ENCODE peak calls at places on chromosomes 2 and 18, in nine cellular contexts. One of them, this sample, is unnamed.

GRCh38 chr2:240719676-240720545 is 28.2 kb downstream of the AQP12A start:
- DNase-seq in lower lobe of right lung: no peak
- DNase-seq in bronchial epithelial cell: no peak
- DNase-seq in upper lobe of left lung: no peak
- DNase-seq in prostate gland: no peak
- DNase-seq in Panc1: no peak
- DNase-seq in heart right ventricle: no peak
- DNase-seq in left ventricle myocardium inferior: no peak
- DNase-seq in fibroblast of mammary gland: no peak
- DNase-seq in this sample: no peak

GRCh38 chr2:96437512-96437911 is 67.6 kb downstream of the NEURL3 start:
- DNase-seq in lower lobe of right lung: no peak
- DNase-seq in bronchial epithelial cell: no peak
- DNase-seq in upper lobe of left lung: no peak
- DNase-seq in prostate gland: no peak
- DNase-seq in Panc1: no peak
- DNase-seq in heart right ventricle: no peak
- DNase-seq in left ventricle myocardium inferior: no peak
- DNase-seq in fibroblast of mammary gland: peak; percentile 2
- DNase-seq in this sample: no peak

GRCh38 chr18:14919666-14920065 is 171.7 kb downstream of the ANKRD30B start:
- DNase-seq in lower lobe of right lung: no peak
- DNase-seq in bronchial epithelial cell: no peak
- DNase-seq in upper lobe of left lung: no peak
- DNase-seq in prostate gland: no peak
- DNase-seq in Panc1: no peak
- DNase-seq in heart right ventricle: no peak
- DNase-seq in left ventricle myocardium inferior: no peak
- DNase-seq in fibroblast of mammary gland: no peak
- DNase-seq in this sample: no peak

GRCh38 chr2:81481242-81481993 is 1176.9 kb upstream of the LRRTM1 start:
- DNase-seq in lower lobe of right lung: peak; percentile 31
- DNase-seq in bronchial epithelial cell: no peak
- DNase-seq in upper lobe of left lung: no peak
- DNase-seq in prostate gland: no peak
- DNase-seq in Panc1: no peak
- DNase-seq in heart right ventricle: no peak
- DNase-seq in left ventricle myocardium inferior: peak; percentile 11
- DNase-seq in fibroblast of mammary gland: no peak
- DNase-seq in this sample: no peak

GRCh38 chr2:232485333-232485756 is 2.3 kb downstream of the ECEL1 start:
- DNase-seq in lower lobe of right lung: peak; percentile 23
- DNase-seq in bronchial epithelial cell: no peak
- DNase-seq in upper lobe of left lung: no peak
- DNase-seq in prostate gland: no peak
- DNase-seq in Panc1: no peak
- DNase-seq in heart right ventricle: no peak
- DNase-seq in left ventricle myocardium inferior: no peak
- DNase-seq in fibroblast of mammary gland: no peak
- DNase-seq in this sample: no peak

GRCh38 chr2:142989276-142990204 is 112.1 kb downstream of the KYNU start:
- DNase-seq in lower lobe of right lung: no peak
- DNase-seq in bronchial epithelial cell: peak; percentile 54
- DNase-seq in upper lobe of left lung: no peak
- DNase-seq in prostate gland: no peak
- DNase-seq in Panc1: no peak
- DNase-seq in heart right ventricle: no peak
- DNase-seq in left ventricle myocardium inferior: no peak
- DNase-seq in fibroblast of mammary gland: peak; percentile 62
- DNase-seq in this sample: peak; percentile 68

GRCh38 chr18:64165906-64166305 is 17.0 kb upstream of the LINC00305 start:
- DNase-seq in lower lobe of right lung: no peak
- DNase-seq in bronchial epithelial cell: peak; percentile 23
- DNase-seq in upper lobe of left lung: no peak
- DNase-seq in prostate gland: no peak
- DNase-seq in Panc1: no peak
- DNase-seq in heart right ventricle: no peak
- DNase-seq in left ventricle myocardium inferior: no peak
- DNase-seq in fibroblast of mammary gland: peak; percentile 57
- DNase-seq in this sample: no peak

GRCh38 chr2:6927186-6927585 is 10.0 kb downstream of the RNF144A start:
- DNase-seq in lower lobe of right lung: no peak
- DNase-seq in bronchial epithelial cell: no peak
- DNase-seq in upper lobe of left lung: no peak
- DNase-seq in prostate gland: no peak
- DNase-seq in Panc1: no peak
- DNase-seq in heart right ventricle: no peak
- DNase-seq in left ventricle myocardium inferior: no peak
- DNase-seq in fibroblast of mammary gland: no peak
- DNase-seq in this sample: peak; percentile 11

GRCh38 chr2:171630812-171631626 is 56.2 kb upstream of the DYNC1I2 start:
- DNase-seq in lower lobe of right lung: no peak
- DNase-seq in bronchial epithelial cell: no peak
- DNase-seq in upper lobe of left lung: no peak
- DNase-seq in prostate gland: no peak
- DNase-seq in Panc1: no peak
- DNase-seq in heart right ventricle: no peak
- DNase-seq in left ventricle myocardium inferior: no peak
- DNase-seq in fibroblast of mammary gland: no peak
- DNase-seq in this sample: peak; percentile 75

GRCh38 chr18:44579745-44580144 is 100.9 kb upstream of the SETBP1 start:
- DNase-seq in lower lobe of right lung: no peak
- DNase-seq in bronchial epithelial cell: peak; percentile 16
- DNase-seq in upper lobe of left lung: no peak
- DNase-seq in prostate gland: no peak
- DNase-seq in Panc1: no peak
- DNase-seq in heart right ventricle: no peak
- DNase-seq in left ventricle myocardium inferior: no peak
- DNase-seq in fibroblast of mammary gland: no peak
- DNase-seq in this sample: no peak

GRCh38 chr2:88199912-88200682 is 30.0 kb downstream of the THNSL2 start:
- DNase-seq in lower lobe of right lung: peak; percentile 72
- DNase-seq in bronchial epithelial cell: peak; percentile 27
- DNase-seq in upper lobe of left lung: peak; percentile 38
- DNase-seq in prostate gland: no peak
- DNase-seq in Panc1: no peak
- DNase-seq in heart right ventricle: peak; percentile 28
- DNase-seq in left ventricle myocardium inferior: peak; percentile 44
- DNase-seq in fibroblast of mammary gland: no peak
- DNase-seq in this sample: no peak

GRCh38 chr2:46707909-46708308 is 207.7 kb downstream of the MCFD2 start:
- DNase-seq in lower lobe of right lung: no peak
- DNase-seq in bronchial epithelial cell: no peak
- DNase-seq in upper lobe of left lung: no peak
- DNase-seq in prostate gland: no peak
- DNase-seq in Panc1: no peak
- DNase-seq in heart right ventricle: no peak
- DNase-seq in left ventricle myocardium inferior: no peak
- DNase-seq in fibroblast of mammary gland: no peak
- DNase-seq in this sample: no peak

GRCh38 chr2:46704593-46704992 is 211.0 kb downstream of the MCFD2 start:
- DNase-seq in lower lobe of right lung: no peak
- DNase-seq in bronchial epithelial cell: no peak
- DNase-seq in upper lobe of left lung: no peak
- DNase-seq in prostate gland: no peak
- DNase-seq in Panc1: no peak
- DNase-seq in heart right ventricle: no peak
- DNase-seq in left ventricle myocardium inferior: no peak
- DNase-seq in fibroblast of mammary gland: no peak
- DNase-seq in this sample: no peak

GRCh38 chr2:46706264-46706983 is 209.2 kb downstream of the MCFD2 start:
- DNase-seq in lower lobe of right lung: no peak
- DNase-seq in bronchial epithelial cell: no peak
- DNase-seq in upper lobe of left lung: no peak
- DNase-seq in prostate gland: no peak
- DNase-seq in Panc1: no peak
- DNase-seq in heart right ventricle: no peak
- DNase-seq in left ventricle myocardium inferior: no peak
- DNase-seq in fibroblast of mammary gland: peak; percentile 34
- DNase-seq in this sample: peak; percentile 35

GRCh38 chr2:46703588-46703987 is 212.0 kb downstream of the MCFD2 start:
- DNase-seq in lower lobe of right lung: no peak
- DNase-seq in bronchial epithelial cell: no peak
- DNase-seq in upper lobe of left lung: no peak
- DNase-seq in prostate gland: no peak
- DNase-seq in Panc1: no peak
- DNase-seq in heart right ventricle: no peak
- DNase-seq in left ventricle myocardium inferior: no peak
- DNase-seq in fibroblast of mammary gland: no peak
- DNase-seq in this sample: no peak

GRCh38 chr2:46705663-46706062 is 209.9 kb downstream of the MCFD2 start:
- DNase-seq in lower lobe of right lung: no peak
- DNase-seq in bronchial epithelial cell: no peak
- DNase-seq in upper lobe of left lung: no peak
- DNase-seq in prostate gland: no peak
- DNase-seq in Panc1: no peak
- DNase-seq in heart right ventricle: no peak
- DNase-seq in left ventricle myocardium inferior: no peak
- DNase-seq in fibroblast of mammary gland: no peak
- DNase-seq in this sample: no peak
- H3K4me3 ChIP-seq in lower lobe of right lung: no peak overlapping the region
- H3K4me3 ChIP-seq in bronchial epithelial cell: no peak overlapping the region
- H3K4me3 ChIP-seq in upper lobe of left lung: no peak overlapping the region
- H3K4me3 ChIP-seq in prostate gland: no peak overlapping the region
- H3K4me3 ChIP-seq in Panc1: no peak overlapping the region
- H3K4me3 ChIP-seq in heart right ventricle: no peak overlapping the region
- H3K4me3 ChIP-seq in left ventricle myocardium inferior: no peak overlapping the region
- H3K4me3 ChIP-seq in fibroblast of mammary gland: no peak overlapping the region
- H3K4me3 ChIP-seq in this sample: peak overlapping the region; percentile 26

GRCh38 chr18:57544958-57545661 is 41.4 kb downstream of the FECH start:
- DNase-seq in lower lobe of right lung: no peak
- DNase-seq in bronchial epithelial cell: no peak
- DNase-seq in upper lobe of left lung: no peak
- DNase-seq in prostate gland: no peak
- DNase-seq in Panc1: no peak
- DNase-seq in heart right ventricle: no peak
- DNase-seq in left ventricle myocardium inferior: no peak
- DNase-seq in fibroblast of mammary gland: no peak
- DNase-seq in this sample: no peak

GRCh38 chr18:57543560-57543959 is 42.9 kb downstream of the FECH start:
- DNase-seq in lower lobe of right lung: no peak
- DNase-seq in bronchial epithelial cell: no peak
- DNase-seq in upper lobe of left lung: no peak
- DNase-seq in prostate gland: no peak
- DNase-seq in Panc1: no peak
- DNase-seq in heart right ventricle: no peak
- DNase-seq in left ventricle myocardium inferior: no peak
- DNase-seq in fibroblast of mammary gland: no peak
- DNase-seq in this sample: no peak

GRCh38 chr18:57550510-57550909 is 36.0 kb downstream of the FECH start:
- DNase-seq in lower lobe of right lung: no peak
- DNase-seq in bronchial epithelial cell: no peak
- DNase-seq in upper lobe of left lung: no peak
- DNase-seq in prostate gland: no peak
- DNase-seq in Panc1: no peak
- DNase-seq in heart right ventricle: no peak
- DNase-seq in left ventricle myocardium inferior: no peak
- DNase-seq in fibroblast of mammary gland: no peak
- DNase-seq in this sample: no peak

GRCh38 chr18:57542801-57543427 is 43.6 kb downstream of the FECH start:
- DNase-seq in lower lobe of right lung: no peak
- DNase-seq in bronchial epithelial cell: peak; percentile 72
- DNase-seq in upper lobe of left lung: no peak
- DNase-seq in prostate gland: no peak
- DNase-seq in Panc1: no peak
- DNase-seq in heart right ventricle: no peak
- DNase-seq in left ventricle myocardium inferior: no peak
- DNase-seq in fibroblast of mammary gland: peak; percentile 81
- DNase-seq in this sample: peak; percentile 32

GRCh38 chr18:57547260-57547659 is 39.2 kb downstream of the FECH start:
- DNase-seq in lower lobe of right lung: no peak
- DNase-seq in bronchial epithelial cell: no peak
- DNase-seq in upper lobe of left lung: no peak
- DNase-seq in prostate gland: no peak
- DNase-seq in Panc1: no peak
- DNase-seq in heart right ventricle: no peak
- DNase-seq in left ventricle myocardium inferior: no peak
- DNase-seq in fibroblast of mammary gland: no peak
- DNase-seq in this sample: no peak
- TF ChIP-seq CTCF in lower lobe of right lung: no peak
- TF ChIP-seq CTCF in bronchial epithelial cell: no peak
- TF ChIP-seq CTCF in upper lobe of left lung: no peak
- TF ChIP-seq CTCF in prostate gland: no peak
- TF ChIP-seq CTCF in Panc1: no peak
- TF ChIP-seq CTCF in heart right ventricle: no peak
- TF ChIP-seq CTCF in left ventricle myocardium inferior: no peak
- TF ChIP-seq CTCF in fibroblast of mammary gland: no peak
- TF ChIP-seq CTCF in this sample: no peak

DNA sequence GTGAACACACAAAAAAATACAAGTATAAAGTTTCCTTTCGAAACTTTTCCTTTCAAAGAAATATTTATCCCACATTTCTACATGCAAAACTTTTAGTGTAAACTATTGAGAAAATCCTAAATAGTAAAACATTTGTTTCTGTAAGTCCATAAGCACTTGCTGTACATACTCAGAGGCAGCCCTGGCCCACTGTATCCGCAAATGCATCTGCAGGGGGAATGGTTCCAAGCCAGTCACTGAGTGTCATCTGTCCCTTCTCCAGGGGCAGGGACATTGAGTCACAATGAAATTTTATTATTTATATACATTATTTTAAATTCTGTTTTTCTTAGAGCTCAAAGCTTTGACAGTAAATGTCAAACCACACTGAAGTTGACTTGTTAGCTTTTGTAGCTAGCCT is 367.1 kb downstream of the MTX2 start:
- DNase-seq in lower lobe of right lung: no peak
- DNase-seq in bronchial epithelial cell: no peak
- DNase-seq in upper lobe of left lung: no peak
- DNase-seq in prostate gland: no peak
- DNase-seq in Panc1: no peak
- DNase-seq in heart right ventricle: no peak
- DNase-seq in left ventricle myocardium inferior: no peak
- DNase-seq in fibroblast of mammary gland: no peak
- DNase-seq in this sample: no peak
- H3K4me3 ChIP-seq in lower lobe of right lung: no peak overlapping the region
- H3K4me3 ChIP-seq in bronchial epithelial cell: no peak overlapping the region
- H3K4me3 ChIP-seq in upper lobe of left lung: no peak overlapping the region
- H3K4me3 ChIP-seq in prostate gland: no peak overlapping the region
- H3K4me3 ChIP-seq in Panc1: peak overlapping the region; percentile 66
- H3K4me3 ChIP-seq in heart right ventricle: no peak overlapping the region
- H3K4me3 ChIP-seq in left ventricle myocardium inferior: no peak overlapping the region
- H3K4me3 ChIP-seq in fibroblast of mammary gland: peak overlapping the region; percentile 71
- H3K4me3 ChIP-seq in this sample: no peak overlapping the region

GRCh38 chr18:48024009-48024512 is 93.6 kb upstream of the SMAD2 start:
- DNase-seq in lower lobe of right lung: peak; percentile 26
- DNase-seq in bronchial epithelial cell: no peak
- DNase-seq in upper lobe of left lung: no peak
- DNase-seq in prostate gland: no peak
- DNase-seq in Panc1: no peak
- DNase-seq in heart right ventricle: no peak
- DNase-seq in left ventricle myocardium inferior: no peak
- DNase-seq in fibroblast of mammary gland: no peak
- DNase-seq in this sample: no peak
- TF ChIP-seq CTCF in lower lobe of right lung: no peak
- TF ChIP-seq CTCF in bronchial epithelial cell: no peak
- TF ChIP-seq CTCF in upper lobe of left lung: no peak
- TF ChIP-seq CTCF in prostate gland: no peak
- TF ChIP-seq CTCF in Panc1: no peak
- TF ChIP-seq CTCF in heart right ventricle: no peak
- TF ChIP-seq CTCF in left ventricle myocardium inferior: no peak
- TF ChIP-seq CTCF in fibroblast of mammary gland: no peak
- TF ChIP-seq CTCF in this sample: no peak

This sample was measured in fibroblast of the aortic adventitia.